ENCODE peak calls at places on chromosomes 2 and 18, in four cellular contexts. L, S, V and W are unnamed samples. For H3K9me3 and H3K27me3, the result is how much of the 10 kb centered on the place peaks cover.

GRCh38 chr18:11366410-11366809 is 217.0 kb upstream of the PIEZO2 start:
- DNase-seq in L (no peak), S (peak), V (no peak), W (peak)

GRCh38 chr2:23585218-23585945 is 200.4 kb downstream of the KLHL29 start:
- DNase-seq in L (no peak), S (no peak), V (no peak), W (no peak)

GRCh38 chr18:56756971-56757370 is 105.8 kb downstream of the WDR7 start:
- DNase-seq in L (no peak), S (peak), V (no peak), W (peak)

GRCh38 chr18:9081940-9082339 is 20.6 kb upstream of the NDUFV2 start:
- DNase-seq in L (no peak), S (no peak), V (no peak), W (no peak)

GRCh38 chr2:233799087-233799665 is 21.0 kb downstream of the MROH2A start:
- DNase-seq in L (no peak), S (no peak), V (no peak), W (no peak)

GRCh38 chr2:58369594-58369993 is 128.5 kb upstream of the FANCL start:
- DNase-seq in L (no peak), S (no peak), V (no peak), W (no peak)

GRCh38 chr2:74002515-74003391 is 18.0 kb downstream of the TET3 start:
- DNase-seq in L (peak), S (peak), V (peak), W (peak)

GRCh38 chr2:189834059-189834458 is 49.8 kb downstream of the PMS1 start:
- DNase-seq in L (no peak), S (no peak), V (no peak), W (no peak)

GRCh38 chr2:26178746-26179436 is 6.0 kb downstream of the GAREM2 start:
- DNase-seq in L (peak), S (peak), V (no peak), W (peak)

GRCh38 chr2:20762945-20763683 is 59.8 kb downstream of the LDAH start:
- DNase-seq in L (no peak), S (no peak), V (no peak), W (no peak)

GRCh38 chr2:660477-661214 is 16.6 kb downstream of the TMEM18 start:
- DNase-seq in L (no peak), S (peak), V (no peak), W (no peak)

GRCh38 chr2:165406053-165406628 is 63.4 kb upstream of the CSRNP3 start:
- DNase-seq in L (no peak), S (no peak), V (no peak), W (no peak)

GRCh38 chr2:33230877-33231276 is 245.6 kb upstream of the RASGRP3 start:
- DNase-seq in L (no peak), S (no peak), V (no peak), W (no peak)

GRCh38 chr2:24307961-24308360 is 52.4 kb downstream of the ITSN2 start:
- DNase-seq in L (no peak), S (no peak), V (no peak), W (no peak)

GRCh38 chr2:149310349-149310748 is 20.0 kb upstream of the LYPD6 start:
- DNase-seq in L (no peak), S (no peak), V (no peak), W (no peak)

GRCh38 chr18:45506951-45507350 is 108.3 kb upstream of the SLC14A2 start:
- DNase-seq in L (no peak), S (no peak), V (no peak), W (no peak)

GRCh38 chr2:60468390-60469085 is 84.9 kb downstream of the BCL11A start:
- DNase-seq in L (no peak), S (no peak), V (no peak), W (no peak)

GRCh38 chr2:134371041-134371440 is 117.2 kb downstream of the MGAT5 start:
- DNase-seq in L (no peak), S (no peak), V (peak), W (no peak)

GRCh38 chr18:57705861-57706590 is 84.4 kb upstream of the NARS1 start:
- DNase-seq in L (no peak), S (no peak), V (no peak), W (no peak)

GRCh38 chr2:217033191-217033590 is 173.3 kb upstream of the TNP1 start:
- DNase-seq in L (no peak), S (peak), V (no peak), W (no peak)

GRCh38 chr2:225930687-225931086 is 531.2 kb downstream of the NYAP2 start:
- DNase-seq in L (no peak), S (no peak), V (no peak), W (no peak)

GRCh38 chr2:120480346-120480902 is 134.5 kb downstream of the INHBB start:
- DNase-seq in L (no peak), S (no peak), V (no peak), W (no peak)

GRCh38 chr2:32228181-32228580 is 36.5 kb downstream of the NLRC4 start:
- DNase-seq in L (no peak), S (no peak), V (no peak), W (no peak)

GRCh38 chr18:74418023-74418422 is 39.1 kb downstream of the DIPK1C start:
- DNase-seq in L (no peak), S (no peak), V (no peak), W (no peak)
- H3K9me3 ChIP-seq in L (under half), S (under half), V (under half), W (under half)

GRCh38 chr18:23599809-23600208 is 13.5 kb upstream of the NPC1 start:
- DNase-seq in L (no peak), S (no peak), V (no peak), W (no peak)
- H3K27me3 ChIP-seq in L (under half), S (under half), V (under half), W (under half)

GRCh38 chr2:81445176-81445575 is 1140.6 kb upstream of the LRRTM1 start:
- DNase-seq in L (no peak), S (no peak), V (no peak), W (no peak)
- H3K9me3 ChIP-seq in L (under half), S (under half), V (under half), W (under half)

GRCh38 chr2:176104338-176105077 is 2.6 kb upstream of the HOXD11 start:
- DNase-seq in L (no peak), S (peak), V (no peak), W (no peak)
- H3K27me3 ChIP-seq in L (half or more), S (half or more), V (under half), W (half or more)

GRCh38 chr2:94759211-94759610 is 112.0 kb upstream of the TEKT4 start:
- DNase-seq in L (no peak), S (no peak), V (no peak), W (no peak)

GRCh38 chr2:94758546-94758945 is 112.7 kb upstream of the TEKT4 start:
- DNase-seq in L (no peak), S (no peak), V (no peak), W (no peak)

GRCh38 chr2:94753466-94753998 is 117.7 kb upstream of the TEKT4 start:
- DNase-seq in L (no peak), S (no peak), V (no peak), W (no peak)
- H3K9me3 ChIP-seq in L (under half), S (under half), V (under half), W (under half)

GRCh38 chr18:78979682-78980278 is at the start of gene SALL3:
- DNase-seq in L (peak), S (peak), V (no peak), W (no peak)
- H3K27me3 ChIP-seq in L (half or more), S (half or more), V (under half), W (half or more)

DNA sequence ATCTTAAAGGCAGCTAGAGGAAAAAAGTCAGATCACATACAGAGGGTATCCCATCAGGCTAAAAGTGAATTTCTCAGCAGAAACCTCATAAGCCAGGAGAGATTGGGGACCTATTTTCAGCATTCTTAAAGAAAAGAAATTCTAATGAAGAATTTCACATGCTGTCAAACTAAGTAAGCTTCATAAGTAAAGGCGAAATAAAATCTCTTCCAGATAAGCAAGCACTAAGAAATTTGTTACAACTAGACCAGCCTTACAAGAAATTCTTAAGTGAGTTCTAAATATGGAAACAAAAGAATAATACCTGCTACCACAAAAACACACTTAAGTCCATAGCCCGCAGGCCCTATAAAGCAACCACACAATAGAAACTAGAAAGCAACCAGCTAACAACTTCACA is 186.1 kb downstream of the ETAA1 start:
- DNase-seq in L (no peak), S (no peak), V (no peak), W (no peak)
- H3K9me3 ChIP-seq in L (under half), S (under half), V (under half), W (under half)

DNA sequence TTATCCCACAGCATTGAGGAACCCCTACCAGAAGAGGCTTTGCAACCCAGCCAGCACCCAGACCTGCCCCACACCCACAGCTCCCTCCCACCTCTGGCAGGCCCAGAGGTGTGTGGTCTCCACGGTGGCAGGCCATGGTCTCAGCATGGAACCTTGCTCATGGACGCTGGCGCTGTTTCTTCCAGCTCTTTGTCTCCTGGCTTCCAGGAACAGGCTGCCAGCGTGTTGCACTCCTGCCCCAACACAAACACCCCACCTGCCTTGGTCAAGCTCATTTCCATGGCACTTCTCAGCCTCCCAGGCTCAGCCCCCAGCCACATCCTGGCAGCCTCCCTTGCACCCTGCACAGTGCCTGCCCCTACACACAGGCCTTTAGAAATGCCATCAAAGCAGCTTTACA is 31.7 kb downstream of the EN1 start:
- DNase-seq in L (no peak), S (no peak), V (no peak), W (no peak)
- H3K27me3 ChIP-seq in L (under half), S (under half), V (under half), W (under half)